ENCODE peak calls at places on chromosomes 7 and 10, in nine cellular contexts. S is body of pancreas, H is transverse colon, J is breast epithelium, O is uterus, R is GM12878, G is IMR-90, Y is adrenal gland, I is A549. T is an unnamed sample.

GRCh38 chr7:139034855-139035587 is 821 bp downstream of the ZC3HAV1L start:
- DNase-seq in R (no peak), S (peak), O (peak), Y (peak), I (peak), G (peak), H (peak), J (no peak), T (no peak)

GRCh38 chr7:20650782-20651181 is 35.3 kb downstream of the ABCB5 start:
- DNase-seq in S (no peak), Y (no peak), I (no peak), H (no peak), J (no peak), O (no peak), R (no peak), G (no peak), T (no peak)

GRCh38 chr10:118342638-118343020 is 505 bp upstream of the FAM204A start:
- DNase-seq in S (peak), O (no peak), G (no peak), H (no peak), Y (no peak), I (no peak), J (no peak), R (no peak), T (no peak)

GRCh38 chr7:72032934-72033333 is 379.2 kb downstream of the CALN1 start:
- DNase-seq in H (no peak), Y (peak), S (peak), J (no peak), I (no peak), R (no peak), G (no peak), O (no peak), T (peak)

GRCh38 chr10:33273295-33274002 is 61.0 kb downstream of the NRP1 start:
- DNase-seq in O (peak), R (no peak), J (peak), I (peak), Y (peak), H (peak), G (peak), S (peak), T (peak)

GRCh38 chr10:59582058-59582457 is 127.6 kb downstream of the SLC16A9 start:
- DNase-seq in Y (no peak), H (no peak), G (no peak), R (no peak), O (no peak), I (no peak), S (no peak), J (no peak), T (no peak)

GRCh38 chr10:51527806-51528205 is 171.6 kb downstream of the CSTF2T start:
- DNase-seq in G (no peak), Y (no peak), O (no peak), J (no peak), R (no peak), S (no peak), I (no peak), H (no peak), T (no peak)

GRCh38 chr7:93622036-93622714 is 47.7 kb upstream of the CALCR start:
- DNase-seq in I (peak), G (peak), H (no peak), J (no peak), Y (no peak), S (peak), O (no peak), R (no peak), T (no peak)

GRCh38 chr10:80197972-80198591 is 7.3 kb downstream of the ANXA11 start:
- DNase-seq in O (no peak), G (no peak), R (no peak), Y (no peak), H (no peak), S (peak), I (no peak), J (no peak), T (no peak)

GRCh38 chr10:103025696-103026095 is 107.6 kb downstream of the CNNM2 start:
- DNase-seq in S (no peak), J (no peak), H (no peak), R (no peak), O (no peak), Y (no peak), I (no peak), G (no peak), T (no peak)

GRCh38 chr10:132925614-132926013 is 16.8 kb downstream of the CFAP46 start:
- DNase-seq in J (no peak), H (no peak), I (no peak), G (no peak), R (no peak), Y (no peak), O (no peak), S (no peak), T (no peak)

GRCh38 chr7:4244041-4244440 is 438.1 kb upstream of the FOXK1 start:
- DNase-seq in Y (no peak), R (no peak), G (no peak), O (no peak), S (no peak), J (no peak), H (no peak), I (no peak), T (no peak)
- TF ChIP-seq POLR2A in Y (no peak), R (no peak), G (no peak), O (no peak), S (no peak), J (no peak), H (no peak), I (no peak), T (no peak)

DNA sequence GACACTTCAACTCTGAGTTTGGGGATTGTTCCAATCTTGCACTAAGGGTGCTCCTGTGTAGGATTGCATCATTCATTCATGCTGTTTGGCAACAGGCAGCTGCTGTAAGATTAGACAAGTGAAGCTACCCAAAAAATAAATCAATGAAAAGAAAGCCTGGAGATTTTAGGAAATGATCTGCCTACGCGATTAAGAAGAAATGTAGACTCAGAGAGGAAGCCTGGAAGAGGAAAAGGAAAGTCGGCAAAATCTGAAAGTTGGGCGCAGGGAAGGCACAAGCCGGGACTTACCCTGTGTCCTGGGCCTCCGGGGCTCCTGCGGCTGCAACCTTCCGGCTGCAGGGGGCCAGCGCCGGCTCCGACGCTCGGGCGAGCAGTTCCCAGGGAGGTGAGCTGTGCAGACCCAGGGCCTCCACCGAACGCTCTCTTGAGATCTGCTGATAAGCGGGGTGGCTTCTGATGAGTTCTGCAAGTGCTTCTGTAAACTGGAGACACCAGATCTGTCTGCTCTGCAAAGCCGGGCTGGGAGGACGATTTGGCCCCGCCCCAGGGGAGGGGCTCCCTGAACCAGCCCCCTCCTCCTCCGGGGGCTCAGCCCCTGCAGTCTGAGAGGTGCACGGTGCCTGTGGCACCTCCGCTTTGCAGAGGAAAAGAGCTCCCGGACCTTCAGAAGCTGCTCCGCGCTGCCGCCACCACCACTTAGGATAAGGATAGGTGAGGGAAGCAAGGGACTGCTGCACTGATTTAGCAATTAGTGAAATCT is 17.4 kb downstream of the PSPH start:
- DNase-seq in O (peak), I (peak), J (peak), H (peak), G (peak), S (peak), R (peak), Y (peak), T (no peak)
- TF ChIP-seq POLR2A in O (no peak), I (peak), J (no peak), H (no peak), G (no peak), S (no peak), R (peak), Y (no peak), T (no peak)

GRCh38 chr7:148238926-148239325 is 351.6 kb upstream of the C7orf33 start:
- DNase-seq in H (no peak), O (no peak), G (no peak), Y (peak), I (no peak), R (no peak), S (no peak), J (no peak), T (no peak)

GRCh38 chr7:148232784-148233183 is 357.8 kb upstream of the C7orf33 start:
- DNase-seq in R (no peak), S (no peak), J (no peak), O (no peak), Y (peak), I (no peak), H (no peak), G (no peak), T (no peak)

GRCh38 chr7:148230341-148230740 is 360.2 kb upstream of the C7orf33 start:
- DNase-seq in J (no peak), S (no peak), G (no peak), H (no peak), O (no peak), R (no peak), Y (no peak), I (no peak), T (no peak)

GRCh38 chr7:148230883-148231282 is 359.7 kb upstream of the C7orf33 start:
- DNase-seq in R (no peak), I (no peak), O (no peak), J (no peak), S (no peak), Y (no peak), G (no peak), H (no peak), T (no peak)

DNA sequence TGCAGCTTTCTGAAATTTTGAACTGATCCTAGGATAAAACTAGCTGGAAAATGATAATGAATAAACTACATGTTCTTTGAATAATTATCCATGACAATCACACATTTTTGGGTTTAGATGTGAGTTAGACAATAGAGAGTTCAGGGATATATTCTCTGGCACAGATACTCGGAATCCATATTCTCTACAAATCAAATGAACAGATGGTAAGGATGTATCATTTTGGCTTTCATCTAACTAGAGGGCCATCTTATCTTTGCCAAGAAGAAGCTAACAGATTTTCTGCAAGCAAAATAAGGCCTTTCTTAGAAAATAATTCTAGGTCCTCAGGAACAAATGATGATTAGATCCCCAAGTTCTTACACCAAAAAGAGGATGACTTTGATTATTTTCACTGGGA is 355.9 kb upstream of the C7orf33 start:
- DNase-seq in G (no peak), Y (no peak), O (no peak), J (no peak), I (no peak), H (no peak), S (no peak), R (no peak), T (no peak)
- TF ChIP-seq POLR2A in G (no peak), Y (no peak), O (no peak), J (no peak), I (no peak), H (no peak), S (no peak), R (no peak), T (no peak)

GRCh38 chr7:22542669-22543068 is 42.7 kb upstream of the STEAP1B start:
- DNase-seq in S (no peak), H (no peak), Y (no peak), I (no peak), R (no peak), J (no peak), O (no peak), G (no peak), T (no peak)

GRCh38 chr7:22543169-22543568 is 43.2 kb upstream of the STEAP1B start:
- DNase-seq in I (no peak), R (no peak), S (no peak), Y (no peak), J (no peak), H (no peak), O (no peak), G (peak), T (no peak)

GRCh38 chr7:22545539-22545938 is 45.6 kb upstream of the STEAP1B start:
- DNase-seq in J (no peak), G (no peak), I (no peak), R (no peak), H (no peak), O (no peak), Y (no peak), S (no peak), T (no peak)

GRCh38 chr7:22541789-22542188 is 41.8 kb upstream of the STEAP1B start:
- DNase-seq in O (no peak), S (no peak), H (no peak), Y (no peak), R (no peak), I (no peak), J (no peak), G (no peak), T (no peak)

DNA sequence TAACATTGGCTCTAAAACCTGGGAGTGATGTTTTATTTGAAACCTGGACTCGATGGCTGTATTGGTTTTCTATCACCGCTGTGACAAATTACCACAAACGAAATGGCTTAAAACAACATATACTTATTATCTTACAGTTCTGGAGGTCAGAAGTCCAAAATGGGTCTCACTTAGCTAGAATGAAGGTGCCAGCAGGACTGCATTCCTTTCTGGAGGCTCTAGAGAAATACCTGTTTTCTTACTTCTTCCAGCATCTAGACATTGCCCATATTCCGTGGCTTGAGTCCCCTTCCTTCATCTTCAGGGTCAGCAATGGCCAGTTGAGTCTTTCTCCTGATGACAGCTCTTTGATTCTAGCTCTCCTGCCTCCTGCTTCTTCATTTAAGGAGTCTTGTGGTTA is 44.3 kb upstream of the STEAP1B start:
- DNase-seq in J (no peak), R (no peak), G (no peak), H (no peak), S (no peak), Y (no peak), O (no peak), I (no peak), T (no peak)
- TF ChIP-seq POLR2A in J (no peak), R (no peak), G (no peak), H (no peak), S (no peak), Y (no peak), O (no peak), I (no peak), T (no peak)

GRCh38 chr10:48306265-48306869 is at the start of gene MAPK8:
- DNase-seq in H (peak), R (peak), Y (peak), O (peak), G (peak), J (peak), I (peak), S (peak), T (peak)
- TF ChIP-seq POLR2A in H (peak), R (peak), Y (peak), O (peak), G (peak), J (peak), I (peak), S (peak), T (peak)

DNA sequence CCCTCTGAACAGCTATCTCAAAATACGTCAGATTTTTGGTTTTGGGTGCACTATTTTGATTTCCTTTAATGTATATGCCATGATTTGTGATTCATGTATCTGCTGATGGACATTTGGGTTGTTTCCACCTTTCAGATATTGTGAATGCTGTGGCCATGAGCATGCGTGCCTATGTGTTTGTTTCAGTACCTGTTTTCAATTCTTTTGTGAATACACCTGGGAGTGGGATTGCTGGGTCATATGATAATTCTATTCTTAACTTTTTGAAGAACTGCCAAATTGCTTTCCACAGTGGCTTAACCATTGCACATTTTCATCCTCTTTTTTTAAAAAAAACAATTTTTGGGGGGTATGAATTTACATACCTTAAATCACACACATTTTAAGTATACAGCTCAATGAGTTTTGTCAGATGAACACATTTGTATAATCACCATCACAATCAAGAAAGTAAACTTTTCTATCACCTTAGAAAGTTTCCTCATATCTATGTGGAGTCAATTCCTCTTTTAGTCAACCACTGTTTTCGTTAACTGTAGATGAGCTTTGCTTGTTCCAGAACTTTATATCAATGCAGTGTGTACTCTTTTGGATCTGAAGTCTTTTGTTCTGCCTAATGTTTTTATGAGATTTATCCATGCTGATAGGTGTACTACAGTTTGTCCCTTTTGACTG is 36.9 kb downstream of the CYP26A1 start:
- DNase-seq in G (no peak), I (no peak), S (no peak), R (peak), O (no peak), H (no peak), Y (no peak), J (no peak), T (no peak)
- TF ChIP-seq POLR2A in G (no peak), I (no peak), S (no peak), R (no peak), O (no peak), H (no peak), Y (no peak), J (no peak), T (no peak)

GRCh38 chr10:5460468-5461200 is 38.7 kb downstream of the CALML5 start:
- DNase-seq in J (no peak), R (no peak), O (no peak), I (no peak), H (no peak), S (no peak), G (no peak), Y (no peak), T (peak)
- TF ChIP-seq POLR2A in J (no peak), R (no peak), O (no peak), I (no peak), H (no peak), S (no peak), G (no peak), Y (no peak), T (no peak)

GRCh38 chr10:120646738-120647427 is 189.9 kb downstream of the PLPP4 start:
- DNase-seq in I (no peak), Y (no peak), J (no peak), O (no peak), R (no peak), G (no peak), S (no peak), H (no peak), T (no peak)

GRCh38 chr10:120646159-120646558 is 189.1 kb downstream of the PLPP4 start:
- DNase-seq in Y (no peak), J (no peak), O (no peak), I (no peak), S (no peak), R (no peak), G (no peak), H (no peak), T (no peak)

GRCh38 chr10:120644549-120645410 is 187.8 kb downstream of the PLPP4 start:
- DNase-seq in R (no peak), J (no peak), H (no peak), G (no peak), I (no peak), O (no peak), Y (no peak), S (no peak), T (no peak)

GRCh38 chr10:120643373-120643772 is 186.3 kb downstream of the PLPP4 start:
- DNase-seq in O (no peak), I (no peak), S (no peak), Y (no peak), H (no peak), R (no peak), J (no peak), G (no peak), T (no peak)

DNA sequence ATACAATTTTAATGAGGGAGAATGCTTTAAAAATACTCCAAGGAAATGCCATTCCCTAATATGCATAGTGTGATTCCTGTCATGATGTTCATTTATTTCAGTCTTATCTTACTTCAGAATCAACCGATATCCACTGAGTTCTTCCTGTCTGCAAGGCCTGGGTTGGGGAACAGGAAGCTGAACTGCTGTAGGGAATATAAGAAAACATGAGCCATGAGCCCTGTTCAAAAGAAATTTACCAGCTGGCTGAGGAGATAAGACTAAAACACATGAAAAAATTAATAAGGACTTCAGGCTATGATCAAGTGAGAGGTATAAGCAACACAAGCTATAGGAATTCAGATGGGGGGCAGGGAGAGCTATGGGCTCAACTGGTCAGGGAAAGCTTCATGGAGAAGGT is 184.7 kb downstream of the PLPP4 start:
- DNase-seq in O (no peak), R (no peak), I (no peak), J (no peak), H (no peak), G (no peak), S (no peak), Y (no peak), T (no peak)
- TF ChIP-seq POLR2A in O (no peak), R (no peak), I (no peak), J (no peak), H (no peak), G (no peak), S (no peak), Y (no peak), T (no peak)